ENCODE peak calls at places on chromosomes 4 and X, in eight cellular contexts. One of them, this sample, is unnamed.

GRCh38 chr4:11597506-11597905 is 168.8 kb upstream of the HS3ST1 start:
- DNase-seq in adipocyte: no peak
- DNase-seq in stimulated activated naive CD8-positive, alpha-beta T cell treated with anti-CD3 and anti-CD28 coated beads, Interleukin-15, amount 100 ng/mL, for 72 hours: no peak
- DNase-seq in fibroblast of pulmonary artery: no peak
- DNase-seq in heart left ventricle: no peak
- DNase-seq in heart right ventricle: no peak
- DNase-seq in T-helper 17 cell: no peak
- DNase-seq in H9: no peak
- DNase-seq in this sample: no peak

GRCh38 chr4:182548156-182548555 is 305.0 kb downstream of the TENM3 start:
- DNase-seq in adipocyte: no peak
- DNase-seq in stimulated activated naive CD8-positive, alpha-beta T cell treated with anti-CD3 and anti-CD28 coated beads, Interleukin-15, amount 100 ng/mL, for 72 hours: no peak
- DNase-seq in fibroblast of pulmonary artery: no peak
- DNase-seq in heart left ventricle: no peak
- DNase-seq in heart right ventricle: no peak
- DNase-seq in T-helper 17 cell: no peak
- DNase-seq in H9: no peak
- DNase-seq in this sample: no peak

GRCh38 chr4:39565925-39566630 is 38.8 kb upstream of the UGDH start:
- DNase-seq in adipocyte: peak
- DNase-seq in stimulated activated naive CD8-positive, alpha-beta T cell treated with anti-CD3 and anti-CD28 coated beads, Interleukin-15, amount 100 ng/mL, for 72 hours: no peak
- DNase-seq in fibroblast of pulmonary artery: peak
- DNase-seq in heart left ventricle: no peak
- DNase-seq in heart right ventricle: no peak
- DNase-seq in T-helper 17 cell: no peak
- DNase-seq in H9: no peak
- DNase-seq in this sample: no peak

GRCh38 chrX:21905976-21906375 is 34.5 kb upstream of the SMS start:
- DNase-seq in adipocyte: no peak
- DNase-seq in stimulated activated naive CD8-positive, alpha-beta T cell treated with anti-CD3 and anti-CD28 coated beads, Interleukin-15, amount 100 ng/mL, for 72 hours: no peak
- DNase-seq in fibroblast of pulmonary artery: no peak
- DNase-seq in heart left ventricle: no peak
- DNase-seq in heart right ventricle: no peak
- DNase-seq in T-helper 17 cell: no peak
- DNase-seq in H9: no peak
- DNase-seq in this sample: no peak

GRCh38 chr4:81135501-81135900 is 79.5 kb downstream of the PRKG2 start:
- DNase-seq in adipocyte: peak
- DNase-seq in stimulated activated naive CD8-positive, alpha-beta T cell treated with anti-CD3 and anti-CD28 coated beads, Interleukin-15, amount 100 ng/mL, for 72 hours: no peak
- DNase-seq in fibroblast of pulmonary artery: peak
- DNase-seq in heart left ventricle: no peak
- DNase-seq in heart right ventricle: no peak
- DNase-seq in T-helper 17 cell: no peak
- DNase-seq in H9: no peak
- DNase-seq in this sample: no peak

GRCh38 chr4:118279920-118280432 is 72.8 kb downstream of the PRSS12 start:
- DNase-seq in adipocyte: peak
- DNase-seq in stimulated activated naive CD8-positive, alpha-beta T cell treated with anti-CD3 and anti-CD28 coated beads, Interleukin-15, amount 100 ng/mL, for 72 hours: no peak
- DNase-seq in fibroblast of pulmonary artery: peak
- DNase-seq in heart left ventricle: no peak
- DNase-seq in heart right ventricle: no peak
- DNase-seq in T-helper 17 cell: no peak
- DNase-seq in H9: no peak
- DNase-seq in this sample: no peak

GRCh38 chr4:142840516-142841123 is 5.5 kb downstream of the INPP4B start:
- DNase-seq in adipocyte: peak
- DNase-seq in stimulated activated naive CD8-positive, alpha-beta T cell treated with anti-CD3 and anti-CD28 coated beads, Interleukin-15, amount 100 ng/mL, for 72 hours: no peak
- DNase-seq in fibroblast of pulmonary artery: peak
- DNase-seq in heart left ventricle: no peak
- DNase-seq in heart right ventricle: no peak
- DNase-seq in T-helper 17 cell: no peak
- DNase-seq in H9: no peak
- DNase-seq in this sample: no peak

GRCh38 chr4:161364681-161365080 is 799.1 kb downstream of the FSTL5 start:
- DNase-seq in adipocyte: no peak
- DNase-seq in stimulated activated naive CD8-positive, alpha-beta T cell treated with anti-CD3 and anti-CD28 coated beads, Interleukin-15, amount 100 ng/mL, for 72 hours: no peak
- DNase-seq in fibroblast of pulmonary artery: no peak
- DNase-seq in heart left ventricle: no peak
- DNase-seq in heart right ventricle: no peak
- DNase-seq in T-helper 17 cell: no peak
- DNase-seq in H9: no peak
- DNase-seq in this sample: no peak

GRCh38 chrX:49186125-49187027 is at the start of gene PRICKLE3:
- DNase-seq in adipocyte: peak
- DNase-seq in stimulated activated naive CD8-positive, alpha-beta T cell treated with anti-CD3 and anti-CD28 coated beads, Interleukin-15, amount 100 ng/mL, for 72 hours: peak
- DNase-seq in fibroblast of pulmonary artery: peak
- DNase-seq in heart left ventricle: peak
- DNase-seq in heart right ventricle: peak
- DNase-seq in T-helper 17 cell: peak
- DNase-seq in H9: peak
- DNase-seq in this sample: peak

GRCh38 chr4:57763070-57763469 is 652.9 kb upstream of the IGFBP7 start:
- DNase-seq in adipocyte: no peak
- DNase-seq in stimulated activated naive CD8-positive, alpha-beta T cell treated with anti-CD3 and anti-CD28 coated beads, Interleukin-15, amount 100 ng/mL, for 72 hours: no peak
- DNase-seq in fibroblast of pulmonary artery: no peak
- DNase-seq in heart left ventricle: no peak
- DNase-seq in heart right ventricle: no peak
- DNase-seq in T-helper 17 cell: no peak
- DNase-seq in H9: no peak
- DNase-seq in this sample: no peak

GRCh38 chrX:2627272-2627867 is 63.7 kb upstream of the CD99 start:
- DNase-seq in adipocyte: peak
- DNase-seq in stimulated activated naive CD8-positive, alpha-beta T cell treated with anti-CD3 and anti-CD28 coated beads, Interleukin-15, amount 100 ng/mL, for 72 hours: peak
- DNase-seq in fibroblast of pulmonary artery: peak
- DNase-seq in heart left ventricle: no peak
- DNase-seq in heart right ventricle: no peak
- DNase-seq in T-helper 17 cell: no peak
- DNase-seq in H9: peak
- DNase-seq in this sample: no peak

GRCh38 chrX:38898261-38898660 is 97.0 kb downstream of the MID1IP1 start:
- DNase-seq in adipocyte: no peak
- DNase-seq in stimulated activated naive CD8-positive, alpha-beta T cell treated with anti-CD3 and anti-CD28 coated beads, Interleukin-15, amount 100 ng/mL, for 72 hours: no peak
- DNase-seq in fibroblast of pulmonary artery: no peak
- DNase-seq in heart left ventricle: no peak
- DNase-seq in heart right ventricle: no peak
- DNase-seq in T-helper 17 cell: no peak
- DNase-seq in H9: no peak
- DNase-seq in this sample: no peak

GRCh38 chr4:7831330-7831729 is 108.3 kb downstream of the AFAP1 start:
- DNase-seq in adipocyte: peak
- DNase-seq in stimulated activated naive CD8-positive, alpha-beta T cell treated with anti-CD3 and anti-CD28 coated beads, Interleukin-15, amount 100 ng/mL, for 72 hours: no peak
- DNase-seq in fibroblast of pulmonary artery: peak
- DNase-seq in heart left ventricle: no peak
- DNase-seq in heart right ventricle: no peak
- DNase-seq in T-helper 17 cell: no peak
- DNase-seq in H9: no peak
- DNase-seq in this sample: no peak

GRCh38 chr4:20544645-20545044 is 155.6 kb upstream of the PACRGL start:
- DNase-seq in adipocyte: peak
- DNase-seq in stimulated activated naive CD8-positive, alpha-beta T cell treated with anti-CD3 and anti-CD28 coated beads, Interleukin-15, amount 100 ng/mL, for 72 hours: no peak
- DNase-seq in fibroblast of pulmonary artery: peak
- DNase-seq in heart left ventricle: no peak
- DNase-seq in heart right ventricle: no peak
- DNase-seq in T-helper 17 cell: no peak
- DNase-seq in H9: no peak
- DNase-seq in this sample: no peak

GRCh38 chr4:118964891-118965411 is 76.3 kb downstream of the SYNPO2 start:
- DNase-seq in adipocyte: peak
- DNase-seq in stimulated activated naive CD8-positive, alpha-beta T cell treated with anti-CD3 and anti-CD28 coated beads, Interleukin-15, amount 100 ng/mL, for 72 hours: no peak
- DNase-seq in fibroblast of pulmonary artery: peak
- DNase-seq in heart left ventricle: no peak
- DNase-seq in heart right ventricle: no peak
- DNase-seq in T-helper 17 cell: no peak
- DNase-seq in H9: no peak
- DNase-seq in this sample: no peak

GRCh38 chr4:90127223-90127705 is at the start of gene CCSER1:
- DNase-seq in adipocyte: peak
- DNase-seq in stimulated activated naive CD8-positive, alpha-beta T cell treated with anti-CD3 and anti-CD28 coated beads, Interleukin-15, amount 100 ng/mL, for 72 hours: peak
- DNase-seq in fibroblast of pulmonary artery: peak
- DNase-seq in heart left ventricle: peak
- DNase-seq in heart right ventricle: peak
- DNase-seq in T-helper 17 cell: peak
- DNase-seq in H9: peak
- DNase-seq in this sample: peak